ENCODE peak calls at places on chromosomes 13 and 19, in four cellular contexts. Q is GM12878, F is K562, A is HepG2. M is an unnamed sample.

GRCh38 chr19:7540761-7541480 is 5.4 kb downstream of the PNPLA6 start:
- DNase-seq in F (peak; percentile 88), Q (no peak), A (no peak), M (peak; percentile 33)

GRCh38 chr13:20168396-20168795 is 7.5 kb upstream of the GJA3 start:
- DNase-seq in Q (no peak), A (no peak), F (no peak), M (no peak)

GRCh38 chr19:12611361-12611699 is 610 bp downstream of the ZNF791 start:
- DNase-seq in Q (no peak), F (peak; percentile 46), A (peak; percentile 70), M (peak; percentile 78)

GRCh38 chr19:34269081-34269480 is 14.7 kb downstream of the GARRE1 start:
- DNase-seq in A (no peak), F (no peak), Q (no peak), M (no peak)

GRCh38 chr13:52738719-52739467 is 727 bp downstream of the CNMD start:
- DNase-seq in Q (no peak), F (peak; percentile 47), A (no peak), M (no peak)

GRCh38 chr19:55386515-55386947 is 799 bp downstream of the RPL28 start:
- DNase-seq in A (no peak), F (no peak), Q (no peak), M (no peak)

GRCh38 chr13:82627183-82627582 is 1255.1 kb downstream of the SLITRK1 start:
- DNase-seq in Q (no peak), F (no peak), A (no peak), M (peak; percentile 15)

GRCh38 chr19:7262470-7262869 is 31.7 kb downstream of the INSR start:
- DNase-seq in A (no peak), Q (no peak), F (no peak), M (no peak)

GRCh38 chr19:17706750-17707181 is 12.5 kb upstream of the MAP1S start:
- DNase-seq in A (peak; percentile 46), F (peak; percentile 98), Q (no peak), M (peak; percentile 60)

GRCh38 chr13:52359534-52359933 is 46.4 kb downstream of the THSD1 start:
- DNase-seq in A (no peak), F (no peak), Q (no peak), M (no peak)

GRCh38 chr19:5935473-5936307 is 21.6 kb downstream of the CAPS start:
- DNase-seq in F (no peak), A (no peak), Q (no peak), M (no peak)

GRCh38 chr19:56314018-56314583 is 538 bp downstream of the ZSCAN5A start:
- DNase-seq in A (peak; percentile 67), F (no peak), Q (no peak), M (peak; percentile 11)

GRCh38 chr13:66509176-66509575 is 721.0 kb downstream of the PCDH9 start:
- DNase-seq in F (no peak), Q (no peak), A (no peak), M (no peak)

GRCh38 chr13:66519259-66519658 is 710.9 kb downstream of the PCDH9 start:
- DNase-seq in F (no peak), Q (no peak), A (no peak), M (no peak)

GRCh38 chr13:66508153-66508909 is 721.8 kb downstream of the PCDH9 start:
- DNase-seq in A (no peak), F (no peak), Q (no peak), M (no peak)

GRCh38 chr13:66518068-66518467 is 712.1 kb downstream of the PCDH9 start:
- DNase-seq in F (no peak), A (no peak), Q (no peak), M (no peak)

GRCh38 chr13:66513728-66514127 is 716.4 kb downstream of the PCDH9 start:
- DNase-seq in Q (no peak), A (no peak), F (no peak), M (no peak)
- TF ChIP-seq TARDBP in Q (no peak), A (no peak), F (no peak), M (no peak)

GRCh38 chr19:45668342-45668871 is 386 bp downstream of the GIPR start:
- DNase-seq in A (no peak), F (no peak), Q (no peak), M (no peak)

GRCh38 chr19:45667620-45668341 is at the start of gene GIPR:
- DNase-seq in F (peak; percentile 88), A (peak; percentile 44), Q (no peak), M (no peak)

GRCh38 chr19:45676851-45677263 is 8.8 kb downstream of the GIPR start:
- DNase-seq in A (no peak), F (no peak), Q (no peak), M (no peak)

DNA sequence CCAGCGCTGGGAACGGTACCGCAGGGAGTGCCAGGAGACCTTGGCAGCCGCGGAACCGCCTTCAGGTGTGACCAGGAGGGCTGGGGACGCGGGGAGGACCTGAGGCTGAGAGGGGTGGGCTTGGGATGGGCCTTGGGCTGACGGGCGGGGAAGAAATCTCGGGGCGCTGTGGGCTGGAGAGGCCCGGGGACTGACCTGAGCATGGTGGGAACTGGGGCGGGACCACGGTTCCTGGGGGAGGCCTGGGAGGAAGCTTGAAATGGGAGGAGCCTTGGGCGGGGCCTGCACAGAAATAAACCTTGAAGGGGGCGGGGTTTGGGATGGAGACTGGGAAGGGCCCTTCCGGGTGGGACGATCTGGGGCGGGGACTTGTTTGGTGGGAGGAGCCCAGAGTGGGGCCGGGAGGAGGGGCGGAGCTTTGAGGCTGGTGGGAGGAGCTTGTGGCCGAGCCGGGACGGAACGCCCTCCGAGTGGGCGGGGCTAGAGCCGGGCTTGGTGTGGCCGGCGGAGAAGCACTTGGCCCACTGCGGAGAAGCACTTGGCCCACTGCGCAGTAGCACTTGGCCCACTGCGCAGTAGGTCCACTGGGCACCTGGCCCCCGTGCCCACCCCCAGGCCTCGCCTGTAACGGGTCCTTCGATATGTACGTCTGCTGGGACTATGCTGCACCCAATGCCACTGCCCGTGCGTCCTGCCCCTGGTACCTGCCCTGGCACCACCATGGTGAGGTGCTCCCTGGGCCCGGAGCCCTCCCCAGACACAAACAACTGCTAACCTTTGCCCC is 2.8 kb downstream of the GIPR start:
- DNase-seq in Q (peak; percentile 62), F (peak; percentile 99), A (peak; percentile 55), M (peak; percentile 100)
- TF ChIP-seq BHLHE40 in Q (no peak), F (no peak), A (no peak), M (no peak)

GRCh38 chr19:42074513-42075363 is 1.2 kb upstream of the ZNF574 start:
- DNase-seq in F (peak; percentile 71), Q (no peak), A (no peak), M (peak; percentile 32)
- TF ChIP-seq TARDBP in F (no peak), Q (no peak), A (no peak), M (no peak)

DNA sequence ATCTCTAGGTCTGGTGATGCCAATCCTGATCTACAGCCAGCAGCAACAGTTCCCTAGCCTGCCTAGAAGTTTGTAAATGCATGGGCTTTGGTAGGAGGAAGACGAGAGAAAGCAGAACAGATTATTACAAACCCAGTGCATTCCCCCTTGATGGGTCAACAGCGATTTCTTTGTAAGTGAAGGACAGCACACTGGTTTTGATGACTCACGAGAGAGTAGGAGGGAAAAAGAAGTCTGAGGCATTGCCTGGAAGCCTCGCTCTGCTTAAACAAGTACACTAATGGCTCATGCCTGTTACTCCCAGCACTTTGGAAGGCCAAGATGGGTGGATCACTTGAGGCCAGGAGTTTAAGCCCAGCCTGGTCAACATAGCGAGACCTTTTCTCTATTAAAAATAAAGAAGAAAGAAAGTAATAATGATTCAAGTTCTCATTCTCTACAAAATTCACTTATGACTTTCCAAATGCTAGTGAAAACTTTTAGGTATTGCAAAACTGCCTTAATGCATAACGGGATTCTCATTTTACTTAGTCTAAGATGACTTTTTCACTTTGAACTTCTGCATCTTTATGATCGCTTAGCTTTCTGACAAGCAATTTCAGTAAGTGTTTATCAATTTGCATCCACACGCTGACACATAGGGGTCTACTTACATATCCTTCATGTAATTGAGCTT is 47.7 kb upstream of the USPL1 start:
- DNase-seq in Q (no peak), A (peak; percentile 52), F (peak; percentile 5), M (no peak)
- TF ChIP-seq BHLHE40 in Q (no peak), A (no peak), F (no peak), M (no peak)

GRCh38 chr13:47474845-47475244 is 526.2 kb downstream of the SUCLA2 start:
- DNase-seq in Q (no peak), F (no peak), A (no peak), M (no peak)
- TF ChIP-seq TARDBP in Q (no peak), F (no peak), A (no peak), M (no peak)